ENCODE peak calls at places on chromosome 11, in five cellular contexts. One of them, this sample, is unnamed.

GRCh38 chr11:9039194-9039593 is 35.4 kb upstream of the NRIP3 start:
- DNase-seq in activated CD4-positive, alpha-beta memory T cell treated with anti-CD3 and anti-CD28 coated beads for 36 hours: peak; percentile 18
- DNase-seq in GM06990: peak; percentile 27
- DNase-seq in stimulated activated CD4-positive, alpha-beta T cell treated with anti-CD3 and anti-CD28 coated beads, Interleukin-12 subunit alpha, Interleukin-12 subunit beta, amount 100 ng/mL, for 48 hours: no peak
- DNase-seq in pulmonary artery endothelial cell: no peak
- DNase-seq in this sample: peak; percentile 9

GRCh38 chr11:16184588-16184987 is 171.8 kb downstream of the SOX6 start:
- DNase-seq in stimulated activated CD4-positive, alpha-beta T cell treated with anti-CD3 and anti-CD28 coated beads, Interleukin-12 subunit alpha, Interleukin-12 subunit beta, amount 100 ng/mL, for 48 hours: no peak
- DNase-seq in GM06990: no peak
- DNase-seq in pulmonary artery endothelial cell: no peak
- DNase-seq in activated CD4-positive, alpha-beta memory T cell treated with anti-CD3 and anti-CD28 coated beads for 36 hours: no peak
- DNase-seq in this sample: no peak

GRCh38 chr11:65355013-65355775 is 643 bp downstream of the TIGD3 start:
- DNase-seq in stimulated activated CD4-positive, alpha-beta T cell treated with anti-CD3 and anti-CD28 coated beads, Interleukin-12 subunit alpha, Interleukin-12 subunit beta, amount 100 ng/mL, for 48 hours: peak; percentile 21
- DNase-seq in pulmonary artery endothelial cell: no peak
- DNase-seq in activated CD4-positive, alpha-beta memory T cell treated with anti-CD3 and anti-CD28 coated beads for 36 hours: peak; percentile 68
- DNase-seq in GM06990: peak; percentile 66
- DNase-seq in this sample: peak; percentile 58

GRCh38 chr11:33552756-33553155 is 147.9 kb downstream of the C11orf91 start:
- DNase-seq in activated CD4-positive, alpha-beta memory T cell treated with anti-CD3 and anti-CD28 coated beads for 36 hours: no peak
- DNase-seq in pulmonary artery endothelial cell: peak; percentile 27
- DNase-seq in stimulated activated CD4-positive, alpha-beta T cell treated with anti-CD3 and anti-CD28 coated beads, Interleukin-12 subunit alpha, Interleukin-12 subunit beta, amount 100 ng/mL, for 48 hours: no peak
- DNase-seq in GM06990: no peak
- DNase-seq in this sample: no peak

GRCh38 chr11:75480185-75480889 is 45.4 kb downstream of the GDPD5 start:
- DNase-seq in stimulated activated CD4-positive, alpha-beta T cell treated with anti-CD3 and anti-CD28 coated beads, Interleukin-12 subunit alpha, Interleukin-12 subunit beta, amount 100 ng/mL, for 48 hours: no peak
- DNase-seq in GM06990: peak; percentile 26
- DNase-seq in pulmonary artery endothelial cell: no peak
- DNase-seq in activated CD4-positive, alpha-beta memory T cell treated with anti-CD3 and anti-CD28 coated beads for 36 hours: no peak
- DNase-seq in this sample: no peak

GRCh38 chr11:47950396-47950795 is 30.0 kb upstream of the PTPRJ start:
- DNase-seq in activated CD4-positive, alpha-beta memory T cell treated with anti-CD3 and anti-CD28 coated beads for 36 hours: peak; percentile 61
- DNase-seq in pulmonary artery endothelial cell: no peak
- DNase-seq in GM06990: peak; percentile 58
- DNase-seq in stimulated activated CD4-positive, alpha-beta T cell treated with anti-CD3 and anti-CD28 coated beads, Interleukin-12 subunit alpha, Interleukin-12 subunit beta, amount 100 ng/mL, for 48 hours: no peak
- DNase-seq in this sample: no peak

GRCh38 chr11:77101043-77101537 is 1.6 kb upstream of the OMP start:
- DNase-seq in activated CD4-positive, alpha-beta memory T cell treated with anti-CD3 and anti-CD28 coated beads for 36 hours: no peak
- DNase-seq in GM06990: no peak
- DNase-seq in stimulated activated CD4-positive, alpha-beta T cell treated with anti-CD3 and anti-CD28 coated beads, Interleukin-12 subunit alpha, Interleukin-12 subunit beta, amount 100 ng/mL, for 48 hours: no peak
- DNase-seq in pulmonary artery endothelial cell: no peak
- DNase-seq in this sample: no peak

GRCh38 chr11:24592342-24592741 is 95.5 kb downstream of the LUZP2 start:
- DNase-seq in GM06990: no peak
- DNase-seq in activated CD4-positive, alpha-beta memory T cell treated with anti-CD3 and anti-CD28 coated beads for 36 hours: no peak
- DNase-seq in stimulated activated CD4-positive, alpha-beta T cell treated with anti-CD3 and anti-CD28 coated beads, Interleukin-12 subunit alpha, Interleukin-12 subunit beta, amount 100 ng/mL, for 48 hours: no peak
- DNase-seq in pulmonary artery endothelial cell: no peak
- DNase-seq in this sample: no peak

GRCh38 chr11:75715688-75716087 is 1.9 kb upstream of the MOGAT2 start:
- DNase-seq in GM06990: no peak
- DNase-seq in activated CD4-positive, alpha-beta memory T cell treated with anti-CD3 and anti-CD28 coated beads for 36 hours: no peak
- DNase-seq in pulmonary artery endothelial cell: no peak
- DNase-seq in stimulated activated CD4-positive, alpha-beta T cell treated with anti-CD3 and anti-CD28 coated beads, Interleukin-12 subunit alpha, Interleukin-12 subunit beta, amount 100 ng/mL, for 48 hours: no peak
- DNase-seq in this sample: no peak

GRCh38 chr11:75518204-75518549 is 7.6 kb downstream of the GDPD5 start:
- DNase-seq in stimulated activated CD4-positive, alpha-beta T cell treated with anti-CD3 and anti-CD28 coated beads, Interleukin-12 subunit alpha, Interleukin-12 subunit beta, amount 100 ng/mL, for 48 hours: no peak
- DNase-seq in activated CD4-positive, alpha-beta memory T cell treated with anti-CD3 and anti-CD28 coated beads for 36 hours: no peak
- DNase-seq in GM06990: no peak
- DNase-seq in pulmonary artery endothelial cell: no peak
- DNase-seq in this sample: no peak

GRCh38 chr11:8038393-8038792 is 42.6 kb upstream of the TUB start:
- DNase-seq in activated CD4-positive, alpha-beta memory T cell treated with anti-CD3 and anti-CD28 coated beads for 36 hours: no peak
- DNase-seq in stimulated activated CD4-positive, alpha-beta T cell treated with anti-CD3 and anti-CD28 coated beads, Interleukin-12 subunit alpha, Interleukin-12 subunit beta, amount 100 ng/mL, for 48 hours: no peak
- DNase-seq in pulmonary artery endothelial cell: no peak
- DNase-seq in GM06990: no peak
- DNase-seq in this sample: no peak

GRCh38 chr11:66545701-66546367 is at the start of gene ZDHHC24:
- DNase-seq in GM06990: peak; percentile 96
- DNase-seq in pulmonary artery endothelial cell: peak; percentile 93
- DNase-seq in activated CD4-positive, alpha-beta memory T cell treated with anti-CD3 and anti-CD28 coated beads for 36 hours: peak; percentile 96
- DNase-seq in stimulated activated CD4-positive, alpha-beta T cell treated with anti-CD3 and anti-CD28 coated beads, Interleukin-12 subunit alpha, Interleukin-12 subunit beta, amount 100 ng/mL, for 48 hours: peak; percentile 92
- DNase-seq in this sample: peak; percentile 98

GRCh38 chr11:13480198-13480597 is 15.6 kb downstream of the PTH start:
- DNase-seq in pulmonary artery endothelial cell: no peak
- DNase-seq in activated CD4-positive, alpha-beta memory T cell treated with anti-CD3 and anti-CD28 coated beads for 36 hours: no peak
- DNase-seq in GM06990: no peak
- DNase-seq in stimulated activated CD4-positive, alpha-beta T cell treated with anti-CD3 and anti-CD28 coated beads, Interleukin-12 subunit alpha, Interleukin-12 subunit beta, amount 100 ng/mL, for 48 hours: no peak
- DNase-seq in this sample: no peak

GRCh38 chr11:127080735-127081134 is 80.2 kb upstream of the KIRREL3 start:
- DNase-seq in GM06990: no peak
- DNase-seq in activated CD4-positive, alpha-beta memory T cell treated with anti-CD3 and anti-CD28 coated beads for 36 hours: no peak
- DNase-seq in stimulated activated CD4-positive, alpha-beta T cell treated with anti-CD3 and anti-CD28 coated beads, Interleukin-12 subunit alpha, Interleukin-12 subunit beta, amount 100 ng/mL, for 48 hours: no peak
- DNase-seq in pulmonary artery endothelial cell: no peak
- DNase-seq in this sample: no peak

GRCh38 chr11:35847473-35847872 is 96.4 kb upstream of the LDLRAD3 start:
- DNase-seq in GM06990: no peak
- DNase-seq in pulmonary artery endothelial cell: no peak
- DNase-seq in activated CD4-positive, alpha-beta memory T cell treated with anti-CD3 and anti-CD28 coated beads for 36 hours: no peak
- DNase-seq in stimulated activated CD4-positive, alpha-beta T cell treated with anti-CD3 and anti-CD28 coated beads, Interleukin-12 subunit alpha, Interleukin-12 subunit beta, amount 100 ng/mL, for 48 hours: no peak
- DNase-seq in this sample: no peak

GRCh38 chr11:125465254-125465653 is 30.8 kb downstream of the FEZ1 start:
- DNase-seq in GM06990: no peak
- DNase-seq in stimulated activated CD4-positive, alpha-beta T cell treated with anti-CD3 and anti-CD28 coated beads, Interleukin-12 subunit alpha, Interleukin-12 subunit beta, amount 100 ng/mL, for 48 hours: no peak
- DNase-seq in pulmonary artery endothelial cell: no peak
- DNase-seq in activated CD4-positive, alpha-beta memory T cell treated with anti-CD3 and anti-CD28 coated beads for 36 hours: no peak
- DNase-seq in this sample: no peak

GRCh38 chr11:117239295-117239694 is 6.8 kb downstream of the RNF214 start:
- DNase-seq in pulmonary artery endothelial cell: peak; percentile 69
- DNase-seq in GM06990: no peak
- DNase-seq in activated CD4-positive, alpha-beta memory T cell treated with anti-CD3 and anti-CD28 coated beads for 36 hours: no peak
- DNase-seq in stimulated activated CD4-positive, alpha-beta T cell treated with anti-CD3 and anti-CD28 coated beads, Interleukin-12 subunit alpha, Interleukin-12 subunit beta, amount 100 ng/mL, for 48 hours: no peak
- DNase-seq in this sample: no peak

GRCh38 chr11:46452918-46453517 is 61.4 kb upstream of the CHRM4 start:
- DNase-seq in GM06990: no peak
- DNase-seq in activated CD4-positive, alpha-beta memory T cell treated with anti-CD3 and anti-CD28 coated beads for 36 hours: no peak
- DNase-seq in pulmonary artery endothelial cell: no peak
- DNase-seq in stimulated activated CD4-positive, alpha-beta T cell treated with anti-CD3 and anti-CD28 coated beads, Interleukin-12 subunit alpha, Interleukin-12 subunit beta, amount 100 ng/mL, for 48 hours: no peak
- DNase-seq in this sample: no peak

GRCh38 chr11:106012744-106013143 is 9.3 kb downstream of the MSANTD4 start:
- DNase-seq in activated CD4-positive, alpha-beta memory T cell treated with anti-CD3 and anti-CD28 coated beads for 36 hours: no peak
- DNase-seq in stimulated activated CD4-positive, alpha-beta T cell treated with anti-CD3 and anti-CD28 coated beads, Interleukin-12 subunit alpha, Interleukin-12 subunit beta, amount 100 ng/mL, for 48 hours: no peak
- DNase-seq in GM06990: no peak
- DNase-seq in pulmonary artery endothelial cell: peak; percentile 71
- DNase-seq in this sample: no peak

GRCh38 chr11:35579557-35580396 is 38.5 kb upstream of the FJX1 start:
- DNase-seq in activated CD4-positive, alpha-beta memory T cell treated with anti-CD3 and anti-CD28 coated beads for 36 hours: no peak
- DNase-seq in pulmonary artery endothelial cell: no peak
- DNase-seq in GM06990: no peak
- DNase-seq in stimulated activated CD4-positive, alpha-beta T cell treated with anti-CD3 and anti-CD28 coated beads, Interleukin-12 subunit alpha, Interleukin-12 subunit beta, amount 100 ng/mL, for 48 hours: no peak
- DNase-seq in this sample: no peak

GRCh38 chr11:121341609-121342008 is 49.0 kb downstream of the SC5D start:
- DNase-seq in activated CD4-positive, alpha-beta memory T cell treated with anti-CD3 and anti-CD28 coated beads for 36 hours: peak; percentile 61
- DNase-seq in GM06990: no peak
- DNase-seq in pulmonary artery endothelial cell: no peak
- DNase-seq in stimulated activated CD4-positive, alpha-beta T cell treated with anti-CD3 and anti-CD28 coated beads, Interleukin-12 subunit alpha, Interleukin-12 subunit beta, amount 100 ng/mL, for 48 hours: no peak
- DNase-seq in this sample: no peak

GRCh38 chr11:74490945-74491344 is 2.6 kb downstream of the LIPT2 start:
- DNase-seq in pulmonary artery endothelial cell: no peak
- DNase-seq in activated CD4-positive, alpha-beta memory T cell treated with anti-CD3 and anti-CD28 coated beads for 36 hours: no peak
- DNase-seq in GM06990: no peak
- DNase-seq in stimulated activated CD4-positive, alpha-beta T cell treated with anti-CD3 and anti-CD28 coated beads, Interleukin-12 subunit alpha, Interleukin-12 subunit beta, amount 100 ng/mL, for 48 hours: no peak
- DNase-seq in this sample: no peak

This sample was measured in GM19239.